ENCODE peak calls at places on chromosomes 5 and 9, in nine cellular contexts. M, O, Y, N, F, T, E, W and Z are unnamed samples.

GRCh38 chr5:54329731-54330709 is 19.6 kb upstream of the ARL15 start:
- DNase-seq in F (no peak), W (no peak), Y (no peak), E (peak), N (peak), O (no peak), T (peak), M (peak), Z (peak)

GRCh38 chr5:150153957-150154617 is 1.6 kb downstream of the PDGFRB start:
- DNase-seq in T (peak), O (no peak), N (peak), E (no peak), Y (no peak), W (no peak), M (peak), F (no peak), Z (no peak)

GRCh38 chr9:129441852-129442251 is 179.0 kb downstream of the C9orf50 start:
- DNase-seq in O (no peak), W (no peak), E (no peak), F (no peak), T (no peak), N (no peak), M (no peak), Y (no peak), Z (no peak)

GRCh38 chr5:142944140-142944539 is 174.0 kb downstream of the ARHGAP26 start:
- DNase-seq in T (no peak), N (peak), E (no peak), Y (no peak), O (no peak), M (peak), F (no peak), W (no peak), Z (no peak)

GRCh38 chr9:88808019-88808656 is 183.1 kb upstream of the S1PR3 start:
- DNase-seq in F (no peak), M (peak), E (no peak), T (peak), O (no peak), W (no peak), Y (no peak), N (no peak), Z (no peak)

GRCh38 chr5:37575541-37576489 is 196.7 kb downstream of the WDR70 start:
- DNase-seq in W (no peak), Y (no peak), T (peak), M (no peak), F (no peak), O (no peak), N (no peak), E (no peak), Z (no peak)

GRCh38 chr5:59042683-59043082 is 459.8 kb downstream of the RAB3C start:
- DNase-seq in F (no peak), E (no peak), M (peak), W (no peak), N (peak), O (no peak), Y (no peak), T (no peak), Z (no peak)

GRCh38 chr5:129135633-129136032 is 41.1 kb downstream of the ISOC1 start:
- DNase-seq in T (no peak), W (no peak), E (no peak), O (no peak), F (no peak), N (no peak), M (no peak), Y (no peak), Z (no peak)

GRCh38 chr5:146042628-146043279 is 62.6 kb downstream of the PLAC8L1 start:
- DNase-seq in M (peak), W (no peak), T (peak), O (no peak), Y (no peak), N (peak), E (peak), F (no peak), Z (peak)

GRCh38 chr9:126420643-126421564 is 94.3 kb downstream of the MVB12B start:
- DNase-seq in M (peak), Y (no peak), N (no peak), W (no peak), E (no peak), O (no peak), F (no peak), T (no peak), Z (no peak)

GRCh38 chr9:137721899-137722298 is 103.1 kb downstream of the EHMT1 start:
- DNase-seq in Y (no peak), N (no peak), M (no peak), F (no peak), T (no peak), W (no peak), O (no peak), E (no peak), Z (no peak)

GRCh38 chr9:136249881-136250559 is 4.4 kb upstream of the QSOX2 start:
- DNase-seq in F (no peak), M (no peak), W (no peak), N (no peak), T (no peak), O (no peak), Y (no peak), E (no peak), Z (no peak)

GRCh38 chr9:136250676-136251075 is 5.1 kb upstream of the QSOX2 start:
- DNase-seq in E (no peak), W (no peak), F (no peak), Y (no peak), O (no peak), T (no peak), N (no peak), M (no peak), Z (no peak)

GRCh38 chr9:136252846-136253245 is 7.2 kb upstream of the QSOX2 start:
- DNase-seq in O (no peak), N (no peak), E (no peak), F (no peak), T (no peak), Y (no peak), W (no peak), M (no peak), Z (no peak)

GRCh38 chr9:136252281-136252680 is 6.7 kb upstream of the QSOX2 start:
- DNase-seq in O (no peak), M (no peak), E (no peak), W (no peak), Y (no peak), T (no peak), N (no peak), F (no peak), Z (no peak)

DNA sequence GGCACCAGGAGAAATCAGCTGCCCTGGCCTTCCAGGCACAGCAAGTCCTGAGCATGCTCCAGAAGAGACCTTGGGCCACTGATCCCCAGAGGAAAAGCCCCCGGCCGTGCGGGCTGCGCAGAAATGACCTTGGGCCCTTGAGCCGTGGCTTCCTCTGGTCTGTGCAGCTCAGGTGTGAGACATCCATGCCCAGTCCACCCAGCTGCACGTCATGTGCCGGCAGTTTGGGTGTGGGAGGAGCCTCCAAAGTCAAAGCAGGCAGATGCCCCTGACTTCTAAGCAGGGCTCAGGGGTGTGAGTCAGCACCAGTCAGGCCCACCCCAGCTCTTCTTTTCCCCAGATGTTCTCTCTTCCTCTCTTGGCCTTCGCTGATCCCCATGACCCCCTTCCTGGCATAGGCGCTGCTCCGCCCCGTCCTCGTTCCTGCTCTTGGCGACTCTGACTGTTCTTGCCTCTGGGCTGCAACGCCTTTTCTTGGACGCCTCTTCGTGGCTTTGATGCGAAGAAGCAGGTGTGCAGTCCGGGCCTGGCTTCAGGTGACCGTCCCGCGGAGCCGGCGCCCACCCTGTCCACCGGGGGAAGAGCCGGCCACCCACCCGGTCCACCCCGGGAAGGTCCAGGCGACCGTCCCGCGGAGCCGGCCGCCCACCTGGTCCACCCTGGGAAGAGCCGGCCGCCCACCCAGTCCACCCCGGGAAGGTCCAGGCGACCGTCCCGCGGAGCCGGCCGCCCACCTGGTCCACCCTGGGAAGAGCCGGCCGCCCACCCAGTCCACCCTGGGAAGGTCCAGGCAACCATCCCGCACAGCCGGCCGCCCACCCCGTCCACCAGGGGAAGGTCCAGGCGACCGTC is 5.9 kb upstream of the QSOX2 start:
- DNase-seq in Y (peak), M (no peak), N (no peak), E (no peak), O (no peak), F (no peak), T (no peak), W (no peak), Z (no peak)
- TF ChIP-seq CTCF in Y (no peak), M (no peak), N (no peak), E (no peak), O (no peak), F (no peak), T (no peak), W (no peak), Z (no peak)

GRCh38 chr5:39148983-39149534 is 70.3 kb downstream of the FYB1 start:
- DNase-seq in T (peak), E (no peak), O (no peak), M (peak), W (no peak), N (peak), F (no peak), Y (no peak), Z (no peak)
- TF ChIP-seq CTCF in T (peak), E (peak), O (peak), M (peak), W (peak), N (peak), F (no peak), Y (peak), Z (peak)

GRCh38 chr9:92293452-92294296 is at the start of gene IARS1:
- DNase-seq in W (peak), T (peak), M (peak), N (peak), O (peak), Y (peak), F (peak), E (peak), Z (peak)
- TF ChIP-seq CTCF in W (peak), T (peak), M (peak), N (peak), O (no peak), Y (no peak), F (peak), E (peak), Z (peak)

GRCh38 chr5:143957455-143957854 is 145.5 kb downstream of the HMHB1 start:
- DNase-seq in F (no peak), E (no peak), N (no peak), Y (no peak), O (no peak), W (no peak), M (peak), T (no peak), Z (no peak)
- TF ChIP-seq CTCF in F (no peak), E (peak), N (peak), Y (no peak), O (peak), W (no peak), M (peak), T (peak), Z (peak)